ENCODE peak calls at places on chromosomes 5 and 9, in ten cellular contexts. X is WTC11, Y is A549, R is kidney, H is activated B cell treated with CpG ODN at 0.5 μM for 24 hours, P is heart left ventricle, C is tibial nerve, W is nephron progenitor cell, T is HFFc6, E is natural killer cell. F is an unnamed sample.

GRCh38 chr9:751137-752051 is 90.1 kb upstream of the DMRT1 start:
- DNase-seq in X (no peak), Y (no peak), R (no peak), H (no peak), P (no peak), C (no peak), W (peak; percentile 11), T (peak; percentile 71), E (no peak), F (no peak)

GRCh38 chr5:175847503-175847902 is 23.9 kb upstream of the CPLX2 start:
- DNase-seq in X (peak; percentile 49), Y (peak; percentile 82), R (no peak), H (no peak), P (no peak), C (no peak), W (no peak), T (no peak), E (no peak), F (no peak)

GRCh38 chr5:148443998-148444397 is 60.2 kb downstream of the FBXO38 start:
- DNase-seq in X (peak; percentile 18), Y (peak; percentile 69), R (no peak), H (no peak), P (peak; percentile 65), C (peak; percentile 76), W (peak; percentile 58), T (peak; percentile 58), E (no peak), F (no peak)

GRCh38 chr9:131799177-131799823 is 59.4 kb upstream of the RAPGEF1 start:
- DNase-seq in X (peak; percentile 82), Y (peak; percentile 43), R (no peak), H (peak; percentile 26), P (peak; percentile 42), C (peak; percentile 30), W (peak; percentile 96), T (peak; percentile 16), E (peak; percentile 40), F (no peak)

GRCh38 chr5:106202035-106202434 is 1468.7 kb downstream of the EFNA5 start:
- DNase-seq in X (no peak), Y (no peak), R (no peak), H (no peak), P (no peak), C (no peak), W (no peak), T (no peak), E (no peak), F (no peak)

GRCh38 chr5:15691536-15691935 is 191.6 kb downstream of the FBXL7 start:
- DNase-seq in X (no peak), Y (no peak), R (no peak), H (no peak), P (no peak), C (no peak), W (no peak), T (no peak), E (no peak), F (no peak)

GRCh38 chr9:93028448-93029006 is 30.0 kb upstream of the SUSD3 start:
- DNase-seq in X (no peak), Y (no peak), R (no peak), H (peak; percentile 36), P (no peak), C (no peak), W (no peak), T (no peak), E (no peak), F (peak; percentile 69)

GRCh38 chr5:123881791-123882244 is 369.8 kb downstream of the CSNK1G3 start:
- DNase-seq in X (no peak), Y (no peak), R (no peak), H (no peak), P (no peak), C (no peak), W (no peak), T (peak; percentile 12), E (no peak), F (no peak)

GRCh38 chr5:3701694-3702093 is 106.1 kb downstream of the IRX1 start:
- DNase-seq in X (no peak), Y (no peak), R (no peak), H (no peak), P (no peak), C (no peak), W (no peak), T (no peak), E (no peak), F (no peak)

GRCh38 chr5:17425385-17426070 is 72.5 kb upstream of the TAF11L2 start:
- DNase-seq in X (no peak), Y (no peak), R (no peak), H (no peak), P (no peak), C (no peak), W (no peak), T (no peak), E (no peak), F (no peak)

GRCh38 chr9:114382951-114383865 is 4.6 kb downstream of the AKNA start:
- DNase-seq in X (peak; percentile 62), Y (no peak), R (peak; percentile 87), H (peak; percentile 63), P (peak; percentile 66), C (no peak), W (no peak), T (peak; percentile 16), E (peak; percentile 76), F (no peak)

DNA sequence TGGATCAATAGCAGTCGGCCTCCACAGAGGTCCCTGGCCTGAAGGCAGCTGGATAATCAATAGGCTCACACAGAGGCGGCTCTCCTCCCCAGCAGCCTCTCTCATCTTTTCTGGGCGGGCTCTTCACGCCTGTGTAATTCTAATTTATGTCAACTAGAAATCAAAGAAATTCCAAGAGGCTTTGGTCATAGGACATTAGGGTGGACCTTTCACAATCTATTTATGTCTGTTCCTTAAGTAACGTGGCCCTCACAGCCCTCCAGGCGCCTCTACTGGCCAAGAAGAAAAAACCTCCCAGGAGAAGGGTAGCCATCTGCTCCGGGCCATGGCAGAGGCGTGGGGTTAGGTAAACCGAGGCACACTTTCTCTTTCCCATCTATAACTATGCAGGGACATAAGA is 205.1 kb upstream of the EFNA5 start:
- DNase-seq in X (no peak), Y (peak; percentile 1), R (no peak), H (no peak), P (no peak), C (no peak), W (peak; percentile 45), T (no peak), E (no peak), F (no peak)
- TF ChIP-seq CTCF in X (no peak), Y (no peak), R (no peak), H (no peak), P (no peak), C (no peak), W (peak; percentile 20), T (no peak), E (no peak), F (no peak)

GRCh38 chr9:118594428-118594827 is 774.8 kb downstream of the BRINP1 start:
- DNase-seq in X (no peak), Y (no peak), R (no peak), H (no peak), P (no peak), C (no peak), W (no peak), T (no peak), E (no peak), F (no peak)

GRCh38 chr9:118596374-118597015 is 772.7 kb downstream of the BRINP1 start:
- DNase-seq in X (no peak), Y (no peak), R (no peak), H (no peak), P (no peak), C (no peak), W (no peak), T (no peak), E (no peak), F (no peak)

DNA sequence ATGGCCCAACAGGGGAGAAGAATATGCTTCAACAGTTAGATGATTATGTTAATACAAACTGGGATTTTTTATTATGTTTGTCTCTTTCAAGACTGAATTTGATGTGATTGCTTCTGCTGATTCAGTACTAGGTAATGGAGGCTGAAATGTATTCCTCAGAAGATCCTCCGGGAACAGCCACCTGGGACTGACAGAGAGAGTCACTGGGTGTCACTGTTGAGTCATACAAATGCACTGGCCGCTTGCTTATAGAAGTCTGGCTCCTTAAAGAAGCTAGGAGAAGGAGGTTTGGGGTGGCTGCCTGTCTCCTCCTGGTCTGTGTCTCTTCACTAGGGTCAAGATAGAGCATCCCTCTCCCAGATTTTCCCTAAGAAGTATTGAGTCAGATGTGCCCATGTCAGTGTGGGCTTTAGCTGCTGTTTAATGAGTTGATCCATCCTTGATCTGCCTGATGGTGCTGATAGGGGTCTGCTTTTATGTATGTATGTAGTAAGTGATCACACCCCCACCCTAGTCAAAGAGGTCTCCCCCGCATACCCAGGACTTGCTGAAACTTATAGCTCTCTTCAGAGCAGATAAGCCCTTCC is 773.4 kb downstream of the BRINP1 start:
- DNase-seq in X (peak; percentile 59), Y (peak; percentile 65), R (no peak), H (no peak), P (peak; percentile 8), C (no peak), W (peak; percentile 34), T (peak; percentile 59), E (no peak), F (no peak)
- TF ChIP-seq CTCF in X (peak; percentile 16), Y (peak; percentile 67), R (peak; percentile 64), H (no peak), P (peak; percentile 44), C (no peak), W (peak; percentile 54), T (peak; percentile 67), E (no peak), F (no peak)

GRCh38 chr5:155148694-155149093 is 135.1 kb downstream of the KIF4B start:
- DNase-seq in X (no peak), Y (no peak), R (no peak), H (no peak), P (no peak), C (no peak), W (no peak), T (no peak), E (no peak), F (no peak)

GRCh38 chr5:155144956-155145355 is 131.4 kb downstream of the KIF4B start:
- DNase-seq in X (no peak), Y (no peak), R (no peak), H (no peak), P (no peak), C (no peak), W (no peak), T (no peak), E (no peak), F (no peak)

GRCh38 chr5:155150012-155150411 is 136.5 kb downstream of the KIF4B start:
- DNase-seq in X (no peak), Y (no peak), R (no peak), H (no peak), P (no peak), C (no peak), W (no peak), T (no peak), E (no peak), F (no peak)

DNA sequence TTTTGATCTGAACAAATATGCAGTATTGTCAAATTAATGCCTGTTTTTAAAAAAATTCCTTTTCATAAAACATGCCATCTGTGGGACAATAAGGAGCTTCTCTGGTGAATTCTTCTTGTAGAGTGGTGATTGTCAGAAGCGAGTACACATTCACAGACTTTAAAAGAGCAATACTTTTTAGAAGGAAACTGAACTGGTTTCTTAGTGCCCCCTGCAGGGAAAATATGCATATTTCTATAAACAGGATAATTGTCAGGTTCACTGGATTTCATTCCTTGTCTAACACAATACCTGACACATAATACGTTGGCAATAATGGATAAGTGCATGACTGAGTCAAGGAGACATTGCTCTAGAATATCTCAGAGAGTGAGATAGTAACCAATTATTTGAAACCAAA is 133.7 kb downstream of the KIF4B start:
- DNase-seq in X (no peak), Y (no peak), R (no peak), H (no peak), P (no peak), C (no peak), W (no peak), T (peak; percentile 2), E (no peak), F (no peak)
- TF ChIP-seq CTCF in X (no peak), Y (peak; percentile 44), R (no peak), H (no peak), P (peak; percentile 31), C (peak; percentile 7), W (no peak), T (peak; percentile 72), E (no peak), F (no peak)

GRCh38 chr9:88660611-88661010 is 125.6 kb downstream of the NXNL2 start:
- DNase-seq in X (peak; percentile 56), Y (peak; percentile 60), R (no peak), H (no peak), P (no peak), C (no peak), W (no peak), T (peak; percentile 22), E (no peak), F (no peak)
- TF ChIP-seq CTCF in X (no peak), Y (peak; percentile 45), R (peak; percentile 32), H (no peak), P (peak; percentile 24), C (no peak), W (peak; percentile 44), T (peak; percentile 78), E (no peak), F (peak; percentile 12)

F was measured in CD14-positive monocyte.